ENCODE peak calls at places on chromosomes 16 and 17, in five cellular contexts. B is aorta, W is right cardiac atrium, I is lower lobe of right lung, Q is heart left ventricle. O is an unnamed sample. For H3K4me1 and H3K9me3, the result is how much of the 10 kb centered on the place peaks cover.

GRCh38 chr16:23160574-23160973 is 11.3 kb upstream of the USP31 start:
- ATAC-seq in B (no peak), W (no peak), I (no peak), Q (no peak), O (no peak)

GRCh38 chr16:19716183-19716582 is 1.8 kb downstream of the KNOP1 start:
- ATAC-seq in B (no peak), W (no peak), I (no peak), Q (no peak), O (no peak)

GRCh38 chr17:39406951-39407350 is 5.5 kb upstream of the FBXL20 start:
- ATAC-seq in B (no peak), W (no peak), I (no peak), Q (no peak), O (no peak)

GRCh38 chr17:67514998-67515397 is 137.9 kb downstream of the PITPNC1 start:
- ATAC-seq in B (no peak), W (peak), I (no peak), Q (peak), O (no peak)

GRCh38 chr16:49504023-49504364 is 130.4 kb downstream of the C16orf78 start:
- ATAC-seq in B (no peak), W (no peak), I (no peak), Q (no peak), O (no peak)

GRCh38 chr16:57394444-57394843 is 10.1 kb upstream of the CCL17 start:
- ATAC-seq in B (no peak), W (peak), I (no peak), Q (peak), O (no peak)

GRCh38 chr17:596763-597644 is 117.6 kb downstream of the VPS53 start:
- ATAC-seq in B (no peak), W (no peak), I (peak), Q (peak), O (no peak)

GRCh38 chr16:10497132-10498088 is 83.0 kb downstream of the EMP2 start:
- ATAC-seq in B (no peak), W (no peak), I (peak), Q (no peak), O (no peak)

DNA sequence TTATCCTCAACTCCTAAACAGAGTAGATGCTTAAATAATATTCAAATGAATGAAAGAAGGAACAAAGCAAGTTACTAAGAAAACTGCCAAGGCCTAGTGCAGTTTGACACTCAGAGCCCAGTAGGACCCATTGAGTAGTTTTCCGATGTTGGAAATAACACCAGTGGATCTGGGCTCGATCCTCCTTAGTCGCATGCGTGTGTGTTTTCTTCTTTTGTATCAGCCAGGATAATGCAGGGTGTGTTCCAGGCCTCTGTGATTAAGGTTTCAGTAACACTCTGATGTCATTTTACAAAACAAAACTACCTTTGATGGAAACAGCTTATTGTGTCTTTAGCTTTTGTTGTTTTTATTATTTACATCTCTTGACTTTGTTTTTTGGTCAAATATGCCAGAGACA is 24.5 kb downstream of the KSR1 start:
- ATAC-seq in B (no peak), W (no peak), I (no peak), Q (no peak), O (no peak)
- H3K4me1 ChIP-seq in B (under half), W (under half), I (under half), Q (under half), O (under half)

GRCh38 chr17:27049104-27049784 is 244.7 kb upstream of the WSB1 start:
- ATAC-seq in B (no peak), W (no peak), I (no peak), Q (no peak), O (no peak)
- H3K9me3 ChIP-seq in B (under half), W (under half), I (under half), Q (under half), O (under half)

GRCh38 chr16:53081032-53081424 is 26.2 kb downstream of the CHD9 start:
- ATAC-seq in B (peak), W (peak), I (no peak), Q (peak), O (no peak)
- H3K4me1 ChIP-seq in B (under half), W (under half), I (half or more), Q (under half), O (under half)

DNA sequence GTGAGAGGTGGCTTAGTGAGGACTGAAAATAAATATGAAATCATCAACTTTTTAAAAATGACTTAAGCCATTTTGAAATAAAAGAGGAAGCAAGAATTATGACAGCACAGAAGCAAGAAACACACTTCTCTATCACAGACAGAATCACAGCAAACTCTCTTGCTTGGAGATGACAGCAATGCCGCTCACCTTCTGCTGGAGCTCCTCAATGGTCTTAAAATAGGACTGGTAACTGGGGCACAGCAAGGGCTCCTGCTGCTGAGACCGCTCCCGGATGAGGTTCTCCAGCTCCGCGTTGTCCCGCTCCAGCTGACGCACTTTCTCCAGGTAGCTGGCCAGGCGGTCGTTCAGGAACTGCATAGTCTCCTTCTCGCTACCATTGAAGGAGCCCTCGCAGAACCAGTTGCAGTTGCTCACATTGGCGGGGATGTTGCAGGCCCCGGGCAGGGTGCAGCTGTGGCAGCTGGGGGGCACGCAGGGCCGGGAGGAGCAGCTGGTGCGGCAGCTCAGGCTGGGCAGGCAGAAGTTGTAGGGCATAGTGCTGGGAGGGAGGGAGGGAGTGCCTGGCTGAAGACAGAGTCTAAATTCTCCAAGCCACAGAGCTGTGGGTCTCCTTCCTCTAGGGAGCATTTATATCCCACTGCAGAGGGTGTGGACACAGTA is at the start of gene KRT31:
- ATAC-seq in B (no peak), W (no peak), I (no peak), Q (no peak), O (no peak)
- H3K9me3 ChIP-seq in B (under half), W (under half), I (under half), Q (under half), O (under half)

DNA sequence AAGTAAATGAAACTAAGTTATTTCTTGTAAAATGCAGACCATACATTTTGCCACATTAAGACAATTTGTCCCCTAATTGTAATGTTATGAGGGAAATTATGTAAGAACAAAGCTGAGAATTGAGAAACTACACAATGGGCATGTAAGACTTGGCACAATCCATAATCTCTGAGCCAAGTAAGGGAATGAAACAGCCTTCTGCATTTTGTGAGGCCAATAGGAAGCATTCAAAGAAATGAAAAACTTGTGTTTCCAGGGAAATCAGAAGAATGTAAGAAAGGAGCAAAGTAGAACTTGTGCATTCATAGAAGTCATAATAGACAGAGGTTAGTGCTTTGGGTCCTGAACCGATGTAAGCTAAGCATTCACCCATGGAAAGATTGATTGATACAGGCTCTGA is 1.8 kb downstream of the KRTAP9-4 start:
- ATAC-seq in B (no peak), W (no peak), I (no peak), Q (no peak), O (no peak)
- H3K4me1 ChIP-seq in B (under half), W (under half), I (under half), Q (under half), O (under half)

GRCh38 chr17:19753661-19754463 is 5.8 kb upstream of the ALDH3A1 start:
- ATAC-seq in B (peak), W (no peak), I (peak), Q (peak), O (no peak)
- H3K9me3 ChIP-seq in B (under half), W (under half), I (under half), Q (under half), O (under half)

GRCh38 chr16:69037373-69038160 is 67.9 kb upstream of the HAS3 start:
- ATAC-seq in B (no peak), W (no peak), I (peak), Q (no peak), O (no peak)
- H3K4me1 ChIP-seq in B (under half), W (under half), I (under half), Q (under half), O (under half)

O was measured in gastroesophageal sphincter.